ENCODE peak calls at places on chromosomes 5 and 9, in four cellular contexts. G, U, M and I are unnamed samples.

GRCh38 chr5:145557345-145557744 is 277.8 kb downstream of the PRELID2 start:
- DNase-seq in G (no peak), U (no peak), M (no peak), I (no peak)

GRCh38 chr9:21901538-21901937 is 92.7 kb downstream of the CDKN2A start:
- DNase-seq in G (no peak), U (no peak), M (no peak), I (no peak)

GRCh38 chr5:81579525-81579924 is 171.4 kb downstream of the SSBP2 start:
- DNase-seq in G (no peak), U (no peak), M (no peak), I (no peak)

GRCh38 chr9:124861342-124862229 is at the start of the genes ARPC5L and RPL35:
- DNase-seq in G (peak), U (peak), M (peak), I (peak)

GRCh38 chr9:114968710-114969109 is 38.3 kb upstream of the TNFSF8 start:
- DNase-seq in G (peak), U (no peak), M (no peak), I (no peak)

GRCh38 chr5:133635051-133635450 is 22.7 kb upstream of the FSTL4 start:
- DNase-seq in G (peak), U (no peak), M (no peak), I (no peak)

GRCh38 chr5:98770911-98771322 is 2.5 kb upstream of the RGMB start:
- DNase-seq in G (peak), U (peak), M (no peak), I (no peak)

GRCh38 chr5:164600929-164601535 is 1095.6 kb downstream of the MAT2B start:
- DNase-seq in G (no peak), U (no peak), M (no peak), I (no peak)

GRCh38 chr9:133880136-133880535 is 112.0 kb downstream of the VAV2 start:
- DNase-seq in G (no peak), U (no peak), M (no peak), I (no peak)

GRCh38 chr9:93676310-93677054 is 100.1 kb downstream of the PHF2 start:
- DNase-seq in G (no peak), U (no peak), M (no peak), I (peak)

GRCh38 chr5:127959152-127959764 is 124.3 kb upstream of the SLC12A2 start:
- DNase-seq in G (peak), U (no peak), M (peak), I (peak)

GRCh38 chr9:79254900-79255651 is 316.7 kb upstream of the TLE4 start:
- DNase-seq in G (no peak), U (no peak), M (no peak), I (no peak)

GRCh38 chr5:148353634-148354033 is 18.3 kb downstream of the SPINK9 start:
- DNase-seq in G (no peak), U (no peak), M (no peak), I (no peak)

GRCh38 chr9:97694768-97695167 is 2.4 kb downstream of the XPA start:
- DNase-seq in G (no peak), U (no peak), M (no peak), I (no peak)

GRCh38 chr9:109299901-109300300 is 21.0 kb downstream of the EPB41L4B start:
- DNase-seq in G (no peak), U (no peak), M (no peak), I (no peak)

GRCh38 chr5:17315710-17316221 is 98.3 kb downstream of the BASP1 start:
- DNase-seq in G (peak), U (no peak), M (no peak), I (no peak)

GRCh38 chr5:154165886-154166285 is 24.6 kb upstream of the GALNT10 start:
- DNase-seq in G (no peak), U (no peak), M (no peak), I (no peak)

GRCh38 chr9:132881826-132882225 is 3.1 kb downstream of the SPACA9 start:
- DNase-seq in G (peak), U (no peak), M (no peak), I (no peak)

GRCh38 chr5:446066-446725 is 3.2 kb downstream of the EXOC3 start:
- DNase-seq in G (no peak), U (no peak), M (no peak), I (no peak)

GRCh38 chr5:140785905-140786686 is at the start of gene PCDHA1:
- DNase-seq in G (no peak), U (no peak), M (no peak), I (no peak)

GRCh38 chr5:150672237-150672883 is 11.3 kb downstream of the MYOZ3 start:
- DNase-seq in G (no peak), U (peak), M (peak), I (peak)

GRCh38 chr9:113622600-113623400 is 159.3 kb downstream of the RGS3 start:
- DNase-seq in G (peak), U (no peak), M (no peak), I (peak)